ENCODE peak calls at places on chromosome 9, in ten cellular contexts. G is stomach, W is cardiac muscle cell, J is GM10248, N is GM03348, Z is T-helper 9 cell, I is cerebellum, R is KBM-7, K is NCI-H510A treated with DMSO at 0.1 percent for 48 hours, O is A549. Y is an unnamed sample.
A peak's percentile ranks its signal among the peaks of the same experiment; 100 is the strongest.

GRCh38 chr9:123941535-123942070 is 11.7 kb upstream of the DENND1A start:
- DNase-seq in K (no peak), N (no peak), J (no peak), W (no peak), I (no peak), G (no peak), R (no peak), Z (no peak), O (no peak), Y (no peak)

GRCh38 chr9:112074250-112075008 is 100.7 kb downstream of the SUSD1 start:
- DNase-seq in G (peak; percentile 72), I (peak; percentile 36), O (peak; percentile 77), J (peak; percentile 45), N (peak; percentile 69), K (peak; percentile 90), R (peak; percentile 78), W (peak; percentile 98), Z (peak; percentile 64), Y (no peak)

GRCh38 chr9:88732128-88732527 is 197.2 kb downstream of the NXNL2 start:
- DNase-seq in I (no peak), O (no peak), R (no peak), Z (no peak), K (no peak), N (no peak), G (no peak), W (peak; percentile 92), J (no peak), Y (no peak)

GRCh38 chr9:72656021-72656420 is 134.6 kb downstream of the TMC1 start:
- DNase-seq in Z (no peak), W (no peak), K (no peak), G (no peak), O (no peak), J (no peak), I (no peak), N (no peak), R (no peak), Y (no peak)

GRCh38 chr9:89473762-89474469 is 24.0 kb downstream of the SEMA4D start:
- DNase-seq in W (no peak), R (no peak), K (peak; percentile 48), I (no peak), G (no peak), J (no peak), O (no peak), N (no peak), Z (no peak), Y (no peak)

GRCh38 chr9:73451003-73451402 is 299.3 kb downstream of the ANXA1 start:
- DNase-seq in N (no peak), K (no peak), O (no peak), Z (no peak), I (no peak), G (no peak), J (no peak), R (no peak), W (no peak), Y (no peak)

GRCh38 chr9:80175286-80175906 is 603.6 kb downstream of the TLE4 start:
- DNase-seq in I (peak; percentile 2), R (peak; percentile 19), N (peak; percentile 29), G (peak; percentile 39), J (no peak), K (peak; percentile 33), O (peak; percentile 39), W (peak; percentile 55), Z (no peak), Y (no peak)

GRCh38 chr9:28234899-28235277 is 661.6 kb upstream of the C9orf72 start:
- DNase-seq in N (no peak), G (no peak), O (no peak), Z (no peak), W (peak; percentile 64), R (no peak), K (no peak), J (no peak), I (no peak), Y (no peak)

Y was measured in omental fat pad.